ENCODE peak calls at places on chromosomes 12 and 14, in five cellular contexts. P is GM23248, Q is left lung, K is epithelial cell of esophagus, R is GM13977. A is an unnamed sample.
A peak's percentile ranks its signal among the peaks of the same experiment; 100 is the strongest.

GRCh38 chr14:68173227-68173972 is 353.8 kb downstream of the RAD51B start:
- DNase-seq in R (no peak), Q (no peak), P (peak; percentile 54), K (no peak), A (no peak)

GRCh38 chr14:67240168-67240932 is 885 bp upstream of the PALS1 start:
- DNase-seq in K (peak; percentile 53), Q (peak; percentile 75), R (peak; percentile 13), P (peak; percentile 72), A (peak; percentile 76)

GRCh38 chr12:96398422-96399080 is 1.7 kb downstream of the CDK17 start:
- DNase-seq in P (peak; percentile 30), R (peak; percentile 24), Q (no peak), K (no peak), A (no peak)

GRCh38 chr12:85621041-85621440 is 215.2 kb downstream of the RASSF9 start:
- DNase-seq in R (no peak), Q (no peak), K (peak; percentile 73), P (no peak), A (no peak)

GRCh38 chr14:77641207-77641533 is 24.7 kb upstream of the SPTLC2 start:
- DNase-seq in P (peak; percentile 32), R (no peak), Q (no peak), K (no peak), A (no peak)

GRCh38 chr14:94538070-94538740 is 23.0 kb upstream of the SERPINA4 start:
- DNase-seq in P (no peak), Q (no peak), K (no peak), R (no peak), A (no peak)

GRCh38 chr12:59403259-59403932 is 192.4 kb upstream of the SLC16A7 start:
- DNase-seq in K (peak; percentile 67), Q (no peak), R (peak; percentile 10), P (peak; percentile 77), A (peak; percentile 56)

GRCh38 chr12:80101126-80101525 is 1.8 kb downstream of the OTOGL start:
- DNase-seq in Q (no peak), R (no peak), K (peak; percentile 86), P (peak; percentile 24), A (peak; percentile 2)

GRCh38 chr14:106528717-106529116 is 1002.3 kb downstream of the TMEM121 start:
- DNase-seq in R (no peak), Q (no peak), K (no peak), P (no peak), A (no peak)

GRCh38 chr12:47812797-47813490 is 6.8 kb downstream of the HDAC7 start:
- DNase-seq in Q (peak; percentile 94), R (peak; percentile 93), P (peak; percentile 95), K (peak; percentile 83), A (peak; percentile 66)

A was measured in SW480.